ENCODE peak calls at places on chromosomes 3 and 15, in nine cellular contexts. W is ovary, X is breast epithelium, H is A549, U is gastrocnemius medialis, E is body of pancreas, T is heart left ventricle, B is right lobe of liver, N is sigmoid colon. J is an unnamed sample.

GRCh38 chr15:79028411-79028964 is 62.1 kb downstream of the RASGRF1 start:
- DNase-seq in W (no peak), X (no peak), H (peak), U (no peak), E (peak), T (peak), B (no peak), N (no peak), J (peak)

GRCh38 chr3:61334783-61335182 is 83.5 kb upstream of the FHIT start:
- DNase-seq in W (no peak), X (no peak), H (no peak), U (no peak), E (no peak), T (no peak), B (no peak), N (no peak), J (no peak)

GRCh38 chr15:40856736-40857135 is 12.9 kb downstream of the SPINT1 start:
- DNase-seq in W (no peak), X (no peak), H (no peak), U (no peak), E (no peak), T (no peak), B (no peak), N (no peak), J (no peak)

GRCh38 chr3:62094461-62094860 is 278.9 kb downstream of the FEZF2 start:
- DNase-seq in W (no peak), X (no peak), H (no peak), U (no peak), E (no peak), T (no peak), B (no peak), N (no peak), J (no peak)

GRCh38 chr3:126544596-126545281 is 14.0 kb downstream of the C3orf22 start:
- DNase-seq in W (peak), X (peak), H (no peak), U (no peak), E (no peak), T (peak), B (no peak), N (peak), J (no peak)

GRCh38 chr3:458124-458523 is 261.6 kb downstream of the CHL1 start:
- DNase-seq in W (no peak), X (no peak), H (no peak), U (no peak), E (no peak), T (no peak), B (no peak), N (no peak), J (no peak)

GRCh38 chr15:92614791-92615785 is 40.5 kb downstream of the FAM174B start:
- DNase-seq in W (no peak), X (peak), H (no peak), U (no peak), E (peak), T (no peak), B (no peak), N (peak), J (no peak)

GRCh38 chr3:46709721-46710120 is 7.9 kb downstream of the PRSS50 start:
- DNase-seq in W (no peak), X (peak), H (no peak), U (no peak), E (no peak), T (no peak), B (peak), N (peak), J (no peak)

GRCh38 chr15:74519311-74519710 is 21.7 kb upstream of the ARID3B start:
- DNase-seq in W (no peak), X (no peak), H (no peak), U (no peak), E (no peak), T (no peak), B (no peak), N (no peak), J (no peak)

GRCh38 chr3:109853077-109853732 is 515.9 kb upstream of the DPPA4 start:
- DNase-seq in W (no peak), X (no peak), H (no peak), U (no peak), E (no peak), T (no peak), B (no peak), N (no peak), J (no peak)

GRCh38 chr3:169914321-169914720 is 2.9 kb downstream of the SAMD7 start:
- DNase-seq in W (no peak), X (no peak), H (no peak), U (no peak), E (no peak), T (no peak), B (no peak), N (no peak), J (no peak)

GRCh38 chr3:161558256-161558655 is 61.6 kb downstream of the OTOL1 start:
- DNase-seq in W (no peak), X (no peak), H (no peak), U (no peak), E (no peak), T (no peak), B (peak), N (no peak), J (no peak)

GRCh38 chr3:66378256-66378655 is 122.6 kb downstream of the LRIG1 start:
- DNase-seq in W (no peak), X (no peak), H (peak), U (no peak), E (no peak), T (no peak), B (no peak), N (peak), J (peak)

GRCh38 chr3:24034464-24034863 is 89.4 kb downstream of the NR1D2 start:
- DNase-seq in W (no peak), X (no peak), H (no peak), U (no peak), E (no peak), T (no peak), B (no peak), N (no peak), J (no peak)

GRCh38 chr3:50299929-50300680 is 900 bp upstream of the HYAL3 start:
- DNase-seq in W (no peak), X (no peak), H (no peak), U (no peak), E (no peak), T (peak), B (peak), N (peak), J (peak)

GRCh38 chr3:124266517-124266916 is 274.6 kb upstream of the ROPN1 start:
- DNase-seq in W (no peak), X (no peak), H (no peak), U (no peak), E (no peak), T (no peak), B (no peak), N (no peak), J (no peak)

GRCh38 chr3:57755368-57756021 is 614 bp upstream of the SLMAP start:
- DNase-seq in W (no peak), X (no peak), H (peak), U (peak), E (no peak), T (no peak), B (no peak), N (peak), J (peak)

GRCh38 chr3:156615592-156616173 is 58.7 kb upstream of the TIPARP start:
- DNase-seq in W (no peak), X (no peak), H (no peak), U (no peak), E (no peak), T (no peak), B (no peak), N (no peak), J (no peak)

GRCh38 chr15:76996526-76997401 is 1.8 kb downstream of the PSTPIP1 start:
- DNase-seq in W (peak), X (no peak), H (no peak), U (no peak), E (no peak), T (peak), B (peak), N (peak), J (no peak)

GRCh38 chr15:99006904-99007495 is 592 bp downstream of the PGPEP1L start:
- DNase-seq in W (no peak), X (no peak), H (no peak), U (no peak), E (no peak), T (no peak), B (no peak), N (peak), J (no peak)

GRCh38 chr3:169122407-169122806 is 541.1 kb downstream of the MECOM start:
- DNase-seq in W (no peak), X (no peak), H (no peak), U (no peak), E (no peak), T (no peak), B (no peak), N (no peak), J (no peak)

GRCh38 chr3:194951931-194952572 is 266.4 kb downstream of the FAM43A start:
- DNase-seq in W (no peak), X (no peak), H (no peak), U (no peak), E (no peak), T (no peak), B (no peak), N (peak), J (no peak)

GRCh38 chr3:152270145-152270870 is 1.6 kb downstream of the MBNL1 start:
- DNase-seq in W (no peak), X (no peak), H (no peak), U (peak), E (peak), T (no peak), B (no peak), N (no peak), J (peak)

GRCh38 chr3:140031170-140031569 is 96.2 kb downstream of the CLSTN2 start:
- DNase-seq in W (no peak), X (no peak), H (no peak), U (no peak), E (no peak), T (no peak), B (no peak), N (no peak), J (no peak)

GRCh38 chr15:98012354-98012753 is 51.9 kb downstream of the ARRDC4 start:
- DNase-seq in W (no peak), X (no peak), H (no peak), U (no peak), E (no peak), T (no peak), B (no peak), N (no peak), J (no peak)

GRCh38 chr3:171407746-171408145 is 52.5 kb downstream of the TNIK start:
- DNase-seq in W (no peak), X (no peak), H (no peak), U (no peak), E (no peak), T (no peak), B (no peak), N (no peak), J (peak)

GRCh38 chr3:35596611-35597010 is 42.7 kb upstream of the ARPP21 start:
- DNase-seq in W (no peak), X (no peak), H (no peak), U (no peak), E (no peak), T (no peak), B (no peak), N (no peak), J (no peak)

GRCh38 chr3:172750069-172750367 is 508 bp upstream of the ECT2 start:
- DNase-seq in W (no peak), X (no peak), H (no peak), U (no peak), E (peak), T (no peak), B (no peak), N (no peak), J (no peak)

GRCh38 chr15:41790756-41791546 is 16.7 kb downstream of the MAPKBP1 start:
- DNase-seq in W (no peak), X (no peak), H (no peak), U (no peak), E (no peak), T (no peak), B (no peak), N (no peak), J (no peak)

GRCh38 chr15:87733977-87734376 is 522.6 kb downstream of the NTRK3 start:
- DNase-seq in W (no peak), X (no peak), H (no peak), U (no peak), E (no peak), T (no peak), B (no peak), N (no peak), J (no peak)

GRCh38 chr3:58052373-58053273 is 44.4 kb downstream of the FLNB start:
- DNase-seq in W (peak), X (peak), H (peak), U (peak), E (peak), T (peak), B (peak), N (peak), J (peak)

GRCh38 chr3:183131735-183132134 is 30.8 kb downstream of the LAMP3 start:
- DNase-seq in W (no peak), X (no peak), H (no peak), U (no peak), E (no peak), T (no peak), B (no peak), N (no peak), J (no peak)

GRCh38 chr3:71064976-71065763 is 518.4 kb downstream of the FOXP1 start:
- DNase-seq in W (peak), X (peak), H (peak), U (peak), E (peak), T (peak), B (peak), N (peak), J (peak)

GRCh38 chr3:71065764-71066013 is 517.8 kb downstream of the FOXP1 start:
- DNase-seq in W (no peak), X (no peak), H (no peak), U (no peak), E (no peak), T (no peak), B (no peak), N (no peak), J (no peak)

GRCh38 chr3:71063768-71064287 is 519.7 kb downstream of the FOXP1 start:
- DNase-seq in W (peak), X (no peak), H (no peak), U (no peak), E (peak), T (peak), B (no peak), N (no peak), J (peak)

GRCh38 chr3:71062920-71063767 is 520.4 kb downstream of the FOXP1 start:
- DNase-seq in W (no peak), X (no peak), H (no peak), U (no peak), E (no peak), T (no peak), B (no peak), N (no peak), J (no peak)

GRCh38 chr3:71064288-71064975 is 519.1 kb downstream of the FOXP1 start:
- DNase-seq in W (peak), X (no peak), H (peak), U (peak), E (peak), T (peak), B (peak), N (peak), J (peak)
- TF ChIP-seq POLR2A in W (peak), X (no peak), H (no peak), U (peak), E (peak), T (no peak), B (no peak), N (no peak), J (no peak)

DNA sequence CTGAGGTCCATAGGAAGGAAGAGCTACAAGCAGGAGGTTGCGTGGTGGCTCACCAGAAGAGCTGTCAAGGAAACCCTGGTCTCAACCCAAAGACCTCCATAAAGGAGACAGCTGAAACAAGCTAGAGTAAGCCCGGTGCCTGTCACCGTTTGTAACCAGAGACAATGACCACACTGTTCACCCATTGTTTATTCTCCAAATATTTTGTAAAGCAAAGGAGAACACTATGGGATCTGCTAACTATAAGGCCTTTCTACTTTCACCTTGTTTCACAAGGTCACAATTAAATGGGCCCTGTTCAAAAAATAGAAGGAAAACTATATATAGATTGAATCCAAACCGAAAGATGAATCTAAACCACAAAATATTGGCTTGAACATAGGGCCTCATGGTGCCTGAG is 128.9 kb upstream of the TPRG1 start:
- DNase-seq in W (no peak), X (no peak), H (no peak), U (no peak), E (no peak), T (no peak), B (no peak), N (no peak), J (no peak)
- TF ChIP-seq POLR2A in W (no peak), X (no peak), H (no peak), U (no peak), E (no peak), T (no peak), B (no peak), N (no peak), J (no peak)

DNA sequence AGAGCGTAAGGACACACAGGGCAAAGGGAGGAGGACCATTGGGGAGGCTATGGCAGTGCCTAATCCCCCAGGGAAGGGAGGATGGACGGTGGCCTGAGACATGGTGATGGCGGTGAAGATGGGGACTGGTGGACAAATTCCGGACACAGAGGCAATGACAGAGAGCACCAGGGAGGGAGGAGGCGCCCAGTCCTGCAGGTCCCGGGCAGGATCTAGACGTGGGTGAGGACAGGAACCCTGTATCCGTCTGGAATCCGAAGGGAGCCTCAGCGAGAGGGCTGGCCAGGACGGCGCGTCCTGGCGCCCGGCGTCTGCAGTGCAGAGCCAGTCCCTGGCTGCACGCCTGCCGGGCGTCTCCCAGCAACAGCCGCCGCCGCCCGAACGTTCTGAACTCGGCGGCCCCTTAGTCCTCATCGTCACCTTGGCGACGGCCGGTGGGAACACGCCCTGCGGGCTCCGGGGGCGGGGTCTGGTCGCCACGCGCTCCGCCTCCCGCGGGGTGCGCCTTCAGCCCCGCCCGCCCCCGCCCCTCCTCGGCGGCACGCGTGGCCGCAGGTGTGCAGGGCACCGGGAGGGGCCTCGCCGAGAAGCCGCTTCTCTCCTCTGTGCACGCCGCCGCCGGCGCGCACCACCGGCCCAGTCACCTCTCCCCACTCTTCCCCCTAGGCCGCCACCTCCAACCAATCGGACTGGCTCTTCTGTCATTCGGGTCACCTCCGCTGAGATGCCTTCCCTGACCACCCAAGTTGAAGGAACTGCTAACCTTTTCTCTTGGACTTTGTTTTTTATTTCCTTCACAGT is 11.6 kb downstream of the XIRP1 start:
- DNase-seq in W (peak), X (peak), H (peak), U (peak), E (peak), T (peak), B (peak), N (peak), J (peak)
- TF ChIP-seq POLR2A in W (peak), X (peak), H (no peak), U (peak), E (peak), T (no peak), B (peak), N (peak), J (peak)

GRCh38 chr15:33393552-33393951 is 82.8 kb downstream of the RYR3 start:
- DNase-seq in W (no peak), X (no peak), H (no peak), U (no peak), E (no peak), T (no peak), B (no peak), N (no peak), J (no peak)

GRCh38 chr15:33395841-33396240 is 85.1 kb downstream of the RYR3 start:
- DNase-seq in W (no peak), X (no peak), H (no peak), U (no peak), E (no peak), T (no peak), B (no peak), N (no peak), J (no peak)

GRCh38 chr15:33395376-33395775 is 84.6 kb downstream of the RYR3 start:
- DNase-seq in W (no peak), X (no peak), H (no peak), U (peak), E (no peak), T (no peak), B (no peak), N (no peak), J (no peak)

GRCh38 chr15:33398555-33398954 is 87.8 kb downstream of the RYR3 start:
- DNase-seq in W (no peak), X (no peak), H (no peak), U (no peak), E (no peak), T (no peak), B (no peak), N (no peak), J (no peak)

GRCh38 chr15:33396457-33396856 is 85.7 kb downstream of the RYR3 start:
- DNase-seq in W (no peak), X (no peak), H (no peak), U (no peak), E (no peak), T (no peak), B (no peak), N (no peak), J (no peak)
- TF ChIP-seq POLR2A in W (no peak), X (no peak), H (no peak), U (no peak), E (no peak), T (no peak), B (no peak), N (no peak), J (no peak)

DNA sequence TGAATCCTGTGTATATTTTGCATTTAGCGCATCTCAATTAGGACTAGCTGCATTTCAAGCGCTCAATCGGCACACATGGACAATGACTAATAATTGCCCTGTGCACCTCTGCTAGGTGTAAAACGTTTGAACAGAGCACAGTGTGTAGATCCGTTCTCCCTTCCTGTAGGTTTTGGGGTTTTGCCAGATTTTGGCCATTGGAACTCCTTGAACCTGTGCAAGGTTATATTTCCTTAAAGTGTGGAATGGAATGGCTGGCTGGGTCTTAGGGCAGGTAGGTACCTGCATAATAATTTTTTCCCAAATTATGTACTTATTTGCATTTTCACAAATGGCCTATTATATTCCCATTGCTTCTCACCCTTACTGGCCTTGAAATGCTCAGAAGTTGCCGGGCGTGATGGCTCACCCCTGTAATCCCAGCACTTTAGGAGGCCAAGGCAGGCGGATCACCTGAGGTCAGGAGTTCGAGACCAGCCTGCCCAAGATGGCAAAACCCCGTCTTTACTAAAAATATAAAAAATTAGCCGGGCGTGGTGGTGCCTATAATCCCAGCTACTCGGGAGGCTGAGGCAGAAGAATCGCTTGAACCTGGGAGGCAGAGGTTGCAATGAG is 774 bp downstream of the RNU5B-1 start:
- DNase-seq in W (no peak), X (no peak), H (peak), U (no peak), E (no peak), T (no peak), B (peak), N (no peak), J (no peak)
- TF ChIP-seq POLR2A in W (no peak), X (no peak), H (no peak), U (no peak), E (no peak), T (no peak), B (no peak), N (no peak), J (no peak)

J was measured in erythroblast.